ENCODE peak calls at places on chromosome 15, in four cellular contexts. I is NCI-H1694 treated with DMSO at 0.1 percent for 48 hours, J is caudate nucleus, D is lower leg skin. O is an unnamed sample.
A peak's percentile ranks its signal among the peaks of the same experiment; 100 is the strongest.

GRCh38 chr15:89566141-89566540 is 9.1 kb upstream of the TICRR start:
- DNase-seq in D (no peak), I (no peak), J (no peak), O (no peak)

GRCh38 chr15:76059320-76060097 is at the start of gene TMEM266:
- DNase-seq in I (peak; percentile 5), D (no peak), J (no peak), O (peak; percentile 18)

GRCh38 chr15:72599855-72600464 is 54.5 kb upstream of the GOLGA6B start:
- DNase-seq in D (no peak), I (peak; percentile 21), J (no peak), O (no peak)

GRCh38 chr15:68518046-68518445 is 60.7 kb upstream of the CORO2B start:
- DNase-seq in D (peak; percentile 7), J (no peak), I (no peak), O (no peak)

GRCh38 chr15:81293728-81294500 is 30.0 kb downstream of the STARD5 start:
- DNase-seq in D (no peak), I (no peak), J (no peak), O (no peak)

GRCh38 chr15:40867200-40867599 is 6.8 kb downstream of the RHOV start:
- DNase-seq in D (no peak), J (no peak), I (no peak), O (no peak)

GRCh38 chr15:54500330-54500729 is 522.1 kb downstream of the UNC13C start:
- DNase-seq in D (no peak), I (no peak), J (no peak), O (no peak)

GRCh38 chr15:83654379-83655236 is 685 bp downstream of the ADAMTSL3 start:
- DNase-seq in D (no peak), J (no peak), I (no peak), O (peak; percentile 45)

GRCh38 chr15:61171190-61171589 is 57.9 kb downstream of the RORA start:
- DNase-seq in J (no peak), D (no peak), I (no peak), O (no peak)

GRCh38 chr15:57027596-57027995 is 109.2 kb downstream of the TCF12 start:
- DNase-seq in I (no peak), D (no peak), J (no peak), O (no peak)

GRCh38 chr15:75201609-75202250 is at the start of gene C15orf39:
- DNase-seq in I (peak; percentile 42), D (peak; percentile 43), J (no peak), O (peak; percentile 79)

GRCh38 chr15:73344051-73344450 is 24.7 kb downstream of the HCN4 start:
- DNase-seq in I (no peak), D (no peak), J (no peak), O (no peak)

GRCh38 chr15:79071901-79072300 is 18.7 kb downstream of the RASGRF1 start:
- DNase-seq in I (peak; percentile 50), D (peak; percentile 37), J (no peak), O (no peak)